ENCODE peak calls at places on chromosomes 5 and 9, in four cellular contexts. B is heart right ventricle, I is cardiac muscle cell, T is T-helper 9 cell. X is an unnamed sample.

GRCh38 chr5:19880430-19880829 is 107.6 kb downstream of the CDH18 start:
- DNase-seq in B (no peak), I (no peak), T (no peak), X (no peak)

GRCh38 chr5:180169246-180170110 is 39.5 kb downstream of the RASGEF1C start:
- DNase-seq in B (no peak), I (no peak), T (no peak), X (no peak)

GRCh38 chr5:118960557-118960956 is 27.8 kb downstream of the DTWD2 start:
- DNase-seq in B (no peak), I (no peak), T (no peak), X (no peak)

GRCh38 chr5:34534237-34535108 is 121.7 kb upstream of the RAI14 start:
- DNase-seq in B (no peak), I (no peak), T (no peak), X (no peak)

GRCh38 chr5:150644058-150644457 is 3.6 kb downstream of the SYNPO start:
- DNase-seq in B (no peak), I (no peak), T (no peak), X (no peak)

GRCh38 chr5:90878081-90878480 is 319.5 kb downstream of the ADGRV1 start:
- DNase-seq in B (peak; percentile 61), I (no peak), T (no peak), X (no peak)

GRCh38 chr5:157520911-157521703 is 54.5 kb downstream of the ADAM19 start:
- DNase-seq in B (peak; percentile 60), I (no peak), T (no peak), X (no peak)

GRCh38 chr9:120768870-120769269 is 24.3 kb downstream of the FBXW2 start:
- DNase-seq in B (no peak), I (peak; percentile 44), T (no peak), X (no peak)

GRCh38 chr9:80951675-80952074 is 737.7 kb downstream of the TLE1 start:
- DNase-seq in B (no peak), I (no peak), T (no peak), X (no peak)

GRCh38 chr5:143359869-143360268 is 43.6 kb downstream of the NR3C1 start:
- DNase-seq in B (no peak), I (no peak), T (no peak), X (no peak)

GRCh38 chr5:163306421-163306820 is 131.0 kb upstream of the CCNG1 start:
- DNase-seq in B (no peak), I (peak; percentile 1), T (no peak), X (no peak)

GRCh38 chr5:82670692-82671091 is 392.5 kb upstream of the RPS23 start:
- DNase-seq in B (no peak), I (no peak), T (no peak), X (no peak)

GRCh38 chr9:79215819-79216218 is 355.9 kb upstream of the TLE4 start:
- DNase-seq in B (no peak), I (no peak), T (no peak), X (no peak)

GRCh38 chr5:38816083-38817030 is 29.5 kb upstream of the OSMR start:
- DNase-seq in B (no peak), I (no peak), T (no peak), X (no peak)

GRCh38 chr9:35748858-35749514 is at the start of the genes GBA2 and RGP1:
- DNase-seq in B (peak; percentile 82), I (peak; percentile 91), T (peak; percentile 55), X (peak; percentile 43)

GRCh38 chr9:76654051-76654461 is 110.2 kb upstream of the PCA3 start:
- DNase-seq in B (no peak), I (no peak), T (no peak), X (no peak)

GRCh38 chr5:13662646-13663045 is 281.8 kb downstream of the DNAH5 start:
- DNase-seq in B (no peak), I (no peak), T (no peak), X (no peak)

GRCh38 chr9:18896531-18897179 is 136.4 kb downstream of the SAXO1 start:
- DNase-seq in B (no peak), I (no peak), T (no peak), X (no peak)